ENCODE peak calls at places on chromosome 1, in six cellular contexts. One of them, this sample, is unnamed.

GRCh38 chr1:109931189-109931672 is 20.6 kb downstream of the CSF1 start:
- DNase-seq in H1: peak; percentile 89
- DNase-seq in H9: peak; percentile 95
- DNase-seq in mesendoderm: peak; percentile 97
- DNase-seq in mesenchymal stem cell: peak; percentile 90
- DNase-seq in IMR-90: peak; percentile 77
- DNase-seq in this sample: peak; percentile 97

GRCh38 chr1:230825061-230825803 is 43.1 kb downstream of the C1orf198 start:
- DNase-seq in mesenchymal stem cell: peak; percentile 87
- DNase-seq in mesendoderm: peak; percentile 21
- DNase-seq in H1: peak; percentile 22
- DNase-seq in IMR-90: peak; percentile 86
- DNase-seq in H9: no peak
- DNase-seq in this sample: peak; percentile 88

GRCh38 chr1:157806431-157807149 is 13.3 kb downstream of the FCRL1 start:
- DNase-seq in H1: no peak
- DNase-seq in mesendoderm: no peak
- DNase-seq in H9: no peak
- DNase-seq in IMR-90: no peak
- DNase-seq in mesenchymal stem cell: no peak
- DNase-seq in this sample: no peak

GRCh38 chr1:1355376-1355775 is 3.0 kb downstream of the MXRA8 start:
- DNase-seq in H9: no peak
- DNase-seq in IMR-90: peak; percentile 35
- DNase-seq in H1: peak; percentile 74
- DNase-seq in mesenchymal stem cell: peak; percentile 54
- DNase-seq in mesendoderm: no peak
- DNase-seq in this sample: peak; percentile 51

GRCh38 chr1:14767075-14767474 is 168.6 kb downstream of the KAZN start:
- DNase-seq in mesendoderm: peak; percentile 92
- DNase-seq in IMR-90: no peak
- DNase-seq in H9: peak; percentile 46
- DNase-seq in H1: no peak
- DNase-seq in mesenchymal stem cell: no peak
- DNase-seq in this sample: no peak

GRCh38 chr1:36966242-36966641 is 68.1 kb downstream of the GRIK3 start:
- DNase-seq in mesendoderm: peak; percentile 47
- DNase-seq in H9: peak; percentile 58
- DNase-seq in IMR-90: peak; percentile 1
- DNase-seq in H1: peak; percentile 83
- DNase-seq in mesenchymal stem cell: no peak
- DNase-seq in this sample: no peak

GRCh38 chr1:110880708-110881374 is 7.9 kb downstream of the CD53 start:
- DNase-seq in H1: no peak
- DNase-seq in mesenchymal stem cell: no peak
- DNase-seq in H9: no peak
- DNase-seq in IMR-90: no peak
- DNase-seq in mesendoderm: no peak
- DNase-seq in this sample: no peak

GRCh38 chr1:61097326-61097725 is 15.0 kb downstream of the NFIA start:
- DNase-seq in mesenchymal stem cell: no peak
- DNase-seq in mesendoderm: no peak
- DNase-seq in H9: no peak
- DNase-seq in IMR-90: peak; percentile 67
- DNase-seq in H1: no peak
- DNase-seq in this sample: no peak

GRCh38 chr1:6672558-6672957 is 29.1 kb downstream of the DNAJC11 start:
- DNase-seq in IMR-90: no peak
- DNase-seq in H1: no peak
- DNase-seq in mesenchymal stem cell: peak; percentile 84
- DNase-seq in mesendoderm: no peak
- DNase-seq in H9: no peak
- DNase-seq in this sample: no peak

GRCh38 chr1:171909711-171910110 is 68.4 kb downstream of the DNM3 start:
- DNase-seq in mesenchymal stem cell: no peak
- DNase-seq in IMR-90: no peak
- DNase-seq in mesendoderm: no peak
- DNase-seq in H1: no peak
- DNase-seq in H9: no peak
- DNase-seq in this sample: no peak

GRCh38 chr1:230197644-230198567 is 130.9 kb downstream of the GALNT2 start:
- DNase-seq in mesendoderm: no peak
- DNase-seq in H9: no peak
- DNase-seq in IMR-90: no peak
- DNase-seq in mesenchymal stem cell: no peak
- DNase-seq in H1: no peak
- DNase-seq in this sample: no peak

GRCh38 chr1:100643430-100644196 is 75.9 kb upstream of the VCAM1 start:
- DNase-seq in H9: no peak
- DNase-seq in IMR-90: peak; percentile 58
- DNase-seq in mesendoderm: no peak
- DNase-seq in H1: no peak
- DNase-seq in mesenchymal stem cell: no peak
- DNase-seq in this sample: no peak

GRCh38 chr1:241465673-241466072 is 53.9 kb downstream of the FH start:
- DNase-seq in H1: no peak
- DNase-seq in mesendoderm: no peak
- DNase-seq in H9: no peak
- DNase-seq in mesenchymal stem cell: no peak
- DNase-seq in IMR-90: no peak
- DNase-seq in this sample: no peak

GRCh38 chr1:30748098-30748698 is 9.4 kb downstream of the LAPTM5 start:
- DNase-seq in mesenchymal stem cell: no peak
- DNase-seq in mesendoderm: no peak
- DNase-seq in IMR-90: no peak
- DNase-seq in H1: no peak
- DNase-seq in H9: no peak
- DNase-seq in this sample: no peak

GRCh38 chr1:223123238-223123976 is 19.6 kb downstream of the TLR5 start:
- DNase-seq in H9: peak; percentile 73
- DNase-seq in mesenchymal stem cell: peak; percentile 66
- DNase-seq in IMR-90: peak; percentile 45
- DNase-seq in mesendoderm: peak; percentile 81
- DNase-seq in H1: peak; percentile 87
- DNase-seq in this sample: peak; percentile 51

GRCh38 chr1:246219508-246220030 is 287.5 kb downstream of the SMYD3 start:
- DNase-seq in mesenchymal stem cell: peak; percentile 52
- DNase-seq in mesendoderm: peak; percentile 41
- DNase-seq in IMR-90: no peak
- DNase-seq in H9: peak; percentile 57
- DNase-seq in H1: no peak
- DNase-seq in this sample: peak; percentile 35

GRCh38 chr1:224092601-224093000 is 21.3 kb upstream of the FBXO28 start:
- DNase-seq in mesendoderm: no peak
- DNase-seq in IMR-90: no peak
- DNase-seq in mesenchymal stem cell: no peak
- DNase-seq in H1: no peak
- DNase-seq in H9: no peak
- DNase-seq in this sample: no peak

GRCh38 chr1:185439727-185440415 is 122.8 kb upstream of the IVNS1ABP start:
- DNase-seq in H9: no peak
- DNase-seq in mesendoderm: no peak
- DNase-seq in H1: no peak
- DNase-seq in mesenchymal stem cell: peak; percentile 90
- DNase-seq in IMR-90: peak; percentile 74
- DNase-seq in this sample: peak; percentile 95

GRCh38 chr1:8015036-8015808 is 10.9 kb downstream of the ERRFI1 start:
- DNase-seq in mesendoderm: peak; percentile 86
- DNase-seq in mesenchymal stem cell: peak; percentile 89
- DNase-seq in H9: no peak
- DNase-seq in IMR-90: peak; percentile 89
- DNase-seq in H1: no peak
- DNase-seq in this sample: peak; percentile 94

GRCh38 chr1:153679337-153680119 is 1.0 kb downstream of the NPR1 start:
- DNase-seq in IMR-90: no peak
- DNase-seq in mesenchymal stem cell: peak; percentile 27
- DNase-seq in H1: peak; percentile 68
- DNase-seq in mesendoderm: no peak
- DNase-seq in H9: no peak
- DNase-seq in this sample: no peak

GRCh38 chr1:1115136-1115829 is 606 bp downstream of the C1orf159 start:
- DNase-seq in mesenchymal stem cell: no peak
- DNase-seq in IMR-90: no peak
- DNase-seq in H9: no peak
- DNase-seq in mesendoderm: no peak
- DNase-seq in H1: no peak
- DNase-seq in this sample: no peak

GRCh38 chr1:24139846-24140425 is 3.0 kb downstream of the IL22RA1 start:
- DNase-seq in IMR-90: no peak
- DNase-seq in mesendoderm: no peak
- DNase-seq in H1: no peak
- DNase-seq in mesenchymal stem cell: no peak
- DNase-seq in H9: no peak
- DNase-seq in this sample: no peak

GRCh38 chr1:78779831-78780230 is 130.2 kb downstream of the IFI44 start:
- DNase-seq in IMR-90: peak; percentile 48
- DNase-seq in mesendoderm: no peak
- DNase-seq in H9: no peak
- DNase-seq in mesenchymal stem cell: no peak
- DNase-seq in H1: no peak
- DNase-seq in this sample: no peak

GRCh38 chr1:236603896-236604217 is 459 bp downstream of the HEATR1 start:
- DNase-seq in H9: no peak
- DNase-seq in mesendoderm: peak; percentile 39
- DNase-seq in H1: no peak
- DNase-seq in IMR-90: peak; percentile 49
- DNase-seq in mesenchymal stem cell: peak; percentile 69
- DNase-seq in this sample: peak; percentile 71

DNA sequence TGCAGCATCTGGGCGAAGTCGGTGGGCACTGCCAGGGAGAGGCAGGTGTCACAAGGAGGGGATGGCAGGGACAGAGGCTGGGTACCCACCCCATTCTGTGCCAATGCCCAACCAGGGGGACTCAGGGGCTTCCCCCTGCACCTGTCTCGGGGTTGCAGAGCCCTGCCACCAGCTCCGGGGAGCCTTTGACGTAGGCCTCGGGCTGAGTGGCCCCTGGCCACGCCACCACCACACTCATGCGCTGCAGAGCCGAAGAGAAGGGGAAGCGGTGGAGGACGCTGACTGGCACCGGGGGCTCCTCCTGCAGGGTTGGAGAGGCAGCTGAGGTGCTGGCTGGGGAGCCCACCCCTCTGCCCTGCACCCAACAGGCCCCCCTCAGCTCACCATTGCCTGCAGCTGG is 11.7 kb upstream of the MFAP2 start:
- DNase-seq in mesendoderm: no peak
- DNase-seq in IMR-90: no peak
- DNase-seq in H1: no peak
- DNase-seq in mesenchymal stem cell: no peak
- DNase-seq in H9: no peak
- DNase-seq in this sample: no peak
- H3K79me1 ChIP-seq in mesendoderm: no peaks in the 10 kb centered on the region
- H3K79me1 ChIP-seq in IMR-90: no peaks in the 10 kb centered on the region
- H3K79me1 ChIP-seq in H1: no peaks in the 10 kb centered on the region
- H3K79me1 ChIP-seq in mesenchymal stem cell: peaks cover 34% of the 10 kb centered on the region
- H3K79me1 ChIP-seq in H9: no peaks in the 10 kb centered on the region
- H3K79me1 ChIP-seq in this sample: no peaks in the 10 kb centered on the region

GRCh38 chr1:3061981-3062615 is 6.9 kb upstream of the PRDM16 start:
- DNase-seq in IMR-90: no peak
- DNase-seq in H1: peak; percentile 47
- DNase-seq in mesenchymal stem cell: no peak
- DNase-seq in H9: peak; percentile 36
- DNase-seq in mesendoderm: peak; percentile 43
- DNase-seq in this sample: no peak
- H2AK5ac ChIP-seq in IMR-90: no peak overlapping the region
- H2AK5ac ChIP-seq in H1: no peak overlapping the region
- H2AK5ac ChIP-seq in mesenchymal stem cell: no peak overlapping the region
- H2AK5ac ChIP-seq in H9: no peak overlapping the region
- H2AK5ac ChIP-seq in mesendoderm: no peak overlapping the region
- H2AK5ac ChIP-seq in this sample: no peak overlapping the region

DNA sequence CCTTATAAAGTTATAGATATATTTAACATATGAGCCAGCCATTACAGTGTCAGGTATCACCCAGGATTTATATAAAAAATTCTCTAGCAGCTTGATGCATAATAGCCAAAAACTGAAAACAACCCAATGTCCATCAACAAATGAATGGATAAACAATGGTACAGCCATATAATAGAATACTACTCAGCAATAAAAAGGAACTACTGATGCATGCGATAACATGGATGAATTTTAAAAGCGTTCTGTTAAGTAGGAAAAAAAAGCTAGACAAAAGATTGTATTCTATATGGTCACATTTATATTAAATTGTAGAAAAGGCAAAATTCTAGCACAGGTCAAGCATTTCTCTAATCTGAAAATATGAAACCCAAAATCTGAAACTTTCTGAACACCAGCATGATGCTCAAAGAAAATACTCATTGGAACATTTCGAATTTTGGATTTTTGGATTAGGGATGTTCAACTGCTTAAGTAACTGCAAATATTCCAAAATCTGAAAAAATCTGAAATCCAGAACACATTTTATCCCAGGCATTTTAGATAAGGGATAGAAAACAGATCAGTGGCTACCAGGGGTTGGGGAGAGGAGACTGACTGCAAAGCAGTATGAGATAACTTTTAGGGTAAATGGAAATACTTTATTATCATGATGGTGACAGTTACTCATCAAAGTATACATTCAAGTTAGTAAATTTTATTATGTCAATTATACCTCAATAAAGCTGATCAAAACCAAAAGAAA is 22.0 kb downstream of the SLC16A1 start:
- DNase-seq in H9: no peak
- DNase-seq in mesenchymal stem cell: no peak
- DNase-seq in H1: no peak
- DNase-seq in mesendoderm: no peak
- DNase-seq in IMR-90: no peak
- DNase-seq in this sample: no peak
- H3K79me1 ChIP-seq in H9: peaks cover 4% of the 10 kb centered on the region
- H3K79me1 ChIP-seq in mesenchymal stem cell: peaks cover 15% of the 10 kb centered on the region
- H3K79me1 ChIP-seq in H1: no peaks in the 10 kb centered on the region
- H3K79me1 ChIP-seq in mesendoderm: peaks cover 8% of the 10 kb centered on the region
- H3K79me1 ChIP-seq in IMR-90: peaks cover 52% of the 10 kb centered on the region
- H3K79me1 ChIP-seq in this sample: no peaks in the 10 kb centered on the region

DNA sequence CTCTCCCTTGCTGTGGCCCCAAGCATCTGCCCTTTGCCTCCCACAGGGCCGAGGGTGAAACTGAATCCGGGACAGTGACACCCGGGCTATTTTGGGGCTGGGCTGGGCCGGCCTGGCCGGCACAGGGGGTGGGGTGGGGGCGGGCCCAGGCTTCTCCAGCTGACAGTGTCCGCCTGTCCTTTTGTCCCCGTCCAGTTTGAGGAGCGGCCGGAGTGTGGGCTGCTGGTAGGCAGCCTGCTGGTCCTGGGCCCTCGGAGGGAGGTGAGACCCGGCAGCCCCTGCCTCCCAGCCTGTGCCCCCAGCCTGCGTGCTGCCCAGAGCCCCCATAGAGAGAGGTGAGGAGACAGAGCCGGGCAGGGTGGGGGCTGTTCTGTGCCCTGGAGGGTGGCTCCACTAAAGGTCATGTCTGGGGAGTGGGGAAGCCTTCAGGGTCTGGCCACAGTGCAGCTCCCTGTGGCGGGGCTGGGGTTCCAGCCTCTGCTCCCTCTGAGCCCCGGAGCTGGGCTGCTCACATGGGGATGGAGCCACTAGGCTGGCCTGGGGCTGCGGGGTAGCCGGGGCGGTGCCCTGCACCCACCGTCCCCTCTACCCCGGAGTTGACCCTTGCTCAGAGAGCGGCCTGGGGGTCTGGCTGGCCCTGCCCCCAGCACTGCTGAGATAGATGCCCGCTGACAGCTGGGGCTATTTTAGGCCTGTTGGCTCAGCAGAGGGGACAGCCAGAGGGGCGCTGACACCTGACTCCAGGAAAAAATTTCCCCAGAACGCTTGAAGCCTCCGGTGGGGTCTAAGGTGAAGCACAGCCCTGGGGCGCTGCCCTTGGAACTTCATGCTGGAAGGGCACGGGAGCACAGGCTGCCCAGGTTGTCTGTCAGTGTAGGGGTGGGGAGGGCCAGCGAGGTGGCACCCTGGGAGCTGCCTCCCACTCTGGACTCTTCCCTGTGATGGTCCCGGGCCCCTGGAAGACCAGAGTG is at the start of gene OBSCN:
- DNase-seq in IMR-90: no peak
- DNase-seq in mesendoderm: no peak
- DNase-seq in mesenchymal stem cell: no peak
- DNase-seq in H1: no peak
- DNase-seq in H9: no peak
- DNase-seq in this sample: no peak
- H2AK5ac ChIP-seq in IMR-90: no peak within 1 kb of the TSS
- H2AK5ac ChIP-seq in mesendoderm: no peak within 1 kb of the TSS
- H2AK5ac ChIP-seq in mesenchymal stem cell: no peak within 1 kb of the TSS
- H2AK5ac ChIP-seq in H1: no peak within 1 kb of the TSS
- H2AK5ac ChIP-seq in H9: no peak within 1 kb of the TSS
- H2AK5ac ChIP-seq in this sample: no peak within 1 kb of the TSS